ENCODE peak calls at places on chromosomes 12 and 14, in eight cellular contexts. One of them, this sample, is unnamed.
A peak's percentile ranks its signal among the peaks of the same experiment; 100 is the strongest.

GRCh38 chr12:105110851-105111250 is 3.3 kb downstream of the WASHC4 start:
- DNase-seq in hypothalamus: no peak
- DNase-seq in activated T-helper 9 cell treated with anti-CD3 and anti-CD28 coated beads, Interleukin-2, amount 50 U/mL, for 16 hours: no peak
- DNase-seq in iPS DF 19.7: no peak
- DNase-seq in AG10803: peak; percentile 21
- DNase-seq in GM19239: no peak
- DNase-seq in HFF-Myc: no peak
- DNase-seq in neural crest cell: no peak
- DNase-seq in this sample: no peak

GRCh38 chr14:63563370-63564026 is 20.3 kb upstream of the PPP2R5E start:
- DNase-seq in AG10803: no peak
- DNase-seq in activated T-helper 9 cell treated with anti-CD3 and anti-CD28 coated beads, Interleukin-2, amount 50 U/mL, for 16 hours: no peak
- DNase-seq in hypothalamus: no peak
- DNase-seq in iPS DF 19.7: no peak
- DNase-seq in HFF-Myc: no peak
- DNase-seq in neural crest cell: no peak
- DNase-seq in GM19239: no peak
- DNase-seq in this sample: no peak

GRCh38 chr12:75505706-75506312 is 5.6 kb downstream of the KRR1 start:
- DNase-seq in activated T-helper 9 cell treated with anti-CD3 and anti-CD28 coated beads, Interleukin-2, amount 50 U/mL, for 16 hours: no peak
- DNase-seq in hypothalamus: no peak
- DNase-seq in HFF-Myc: no peak
- DNase-seq in neural crest cell: no peak
- DNase-seq in GM19239: no peak
- DNase-seq in iPS DF 19.7: no peak
- DNase-seq in AG10803: peak; percentile 42
- DNase-seq in this sample: no peak

GRCh38 chr14:59225281-59225680 is 36.8 kb downstream of the DAAM1 start:
- DNase-seq in hypothalamus: no peak
- DNase-seq in neural crest cell: no peak
- DNase-seq in GM19239: no peak
- DNase-seq in iPS DF 19.7: no peak
- DNase-seq in AG10803: no peak
- DNase-seq in HFF-Myc: no peak
- DNase-seq in activated T-helper 9 cell treated with anti-CD3 and anti-CD28 coated beads, Interleukin-2, amount 50 U/mL, for 16 hours: no peak
- DNase-seq in this sample: no peak

GRCh38 chr14:71754422-71755095 is 177.7 kb upstream of the RGS6 start:
- DNase-seq in activated T-helper 9 cell treated with anti-CD3 and anti-CD28 coated beads, Interleukin-2, amount 50 U/mL, for 16 hours: no peak
- DNase-seq in GM19239: no peak
- DNase-seq in AG10803: no peak
- DNase-seq in hypothalamus: no peak
- DNase-seq in neural crest cell: no peak
- DNase-seq in iPS DF 19.7: no peak
- DNase-seq in HFF-Myc: no peak
- DNase-seq in this sample: peak; percentile 67

GRCh38 chr12:70549340-70550179 is 87.7 kb downstream of the PTPRB start:
- DNase-seq in GM19239: no peak
- DNase-seq in neural crest cell: no peak
- DNase-seq in HFF-Myc: no peak
- DNase-seq in activated T-helper 9 cell treated with anti-CD3 and anti-CD28 coated beads, Interleukin-2, amount 50 U/mL, for 16 hours: no peak
- DNase-seq in iPS DF 19.7: no peak
- DNase-seq in AG10803: peak; percentile 15
- DNase-seq in hypothalamus: no peak
- DNase-seq in this sample: no peak

GRCh38 chr14:22691171-22691570 is 47.0 kb upstream of the OR6J1 start:
- DNase-seq in iPS DF 19.7: no peak
- DNase-seq in HFF-Myc: no peak
- DNase-seq in activated T-helper 9 cell treated with anti-CD3 and anti-CD28 coated beads, Interleukin-2, amount 50 U/mL, for 16 hours: no peak
- DNase-seq in hypothalamus: no peak
- DNase-seq in GM19239: no peak
- DNase-seq in AG10803: peak; percentile 72
- DNase-seq in neural crest cell: no peak
- DNase-seq in this sample: no peak

GRCh38 chr14:100671906-100672305 is 54.8 kb upstream of the DLK1 start:
- DNase-seq in hypothalamus: no peak
- DNase-seq in AG10803: no peak
- DNase-seq in neural crest cell: no peak
- DNase-seq in GM19239: no peak
- DNase-seq in iPS DF 19.7: no peak
- DNase-seq in activated T-helper 9 cell treated with anti-CD3 and anti-CD28 coated beads, Interleukin-2, amount 50 U/mL, for 16 hours: no peak
- DNase-seq in HFF-Myc: no peak
- DNase-seq in this sample: no peak

GRCh38 chr12:104011265-104011664 is 38.7 kb downstream of the GLT8D2 start:
- DNase-seq in AG10803: peak; percentile 84
- DNase-seq in neural crest cell: no peak
- DNase-seq in activated T-helper 9 cell treated with anti-CD3 and anti-CD28 coated beads, Interleukin-2, amount 50 U/mL, for 16 hours: no peak
- DNase-seq in GM19239: no peak
- DNase-seq in hypothalamus: no peak
- DNase-seq in iPS DF 19.7: no peak
- DNase-seq in HFF-Myc: peak; percentile 70
- DNase-seq in this sample: no peak

GRCh38 chr12:17139926-17140325 is 534.0 kb upstream of the LMO3 start:
- DNase-seq in neural crest cell: no peak
- DNase-seq in activated T-helper 9 cell treated with anti-CD3 and anti-CD28 coated beads, Interleukin-2, amount 50 U/mL, for 16 hours: no peak
- DNase-seq in hypothalamus: no peak
- DNase-seq in iPS DF 19.7: no peak
- DNase-seq in GM19239: no peak
- DNase-seq in HFF-Myc: no peak
- DNase-seq in AG10803: no peak
- DNase-seq in this sample: no peak

GRCh38 chr14:70655110-70655826 is 13.6 kb downstream of the TTC9 start:
- DNase-seq in activated T-helper 9 cell treated with anti-CD3 and anti-CD28 coated beads, Interleukin-2, amount 50 U/mL, for 16 hours: peak; percentile 55
- DNase-seq in hypothalamus: no peak
- DNase-seq in neural crest cell: no peak
- DNase-seq in AG10803: no peak
- DNase-seq in GM19239: peak; percentile 33
- DNase-seq in iPS DF 19.7: peak; percentile 90
- DNase-seq in HFF-Myc: no peak
- DNase-seq in this sample: no peak

GRCh38 chr12:18926188-18926587 is 188.3 kb downstream of the CAPZA3 start:
- DNase-seq in iPS DF 19.7: no peak
- DNase-seq in neural crest cell: no peak
- DNase-seq in GM19239: no peak
- DNase-seq in hypothalamus: no peak
- DNase-seq in HFF-Myc: no peak
- DNase-seq in AG10803: no peak
- DNase-seq in activated T-helper 9 cell treated with anti-CD3 and anti-CD28 coated beads, Interleukin-2, amount 50 U/mL, for 16 hours: no peak
- DNase-seq in this sample: no peak

This sample was measured in ecto neural progenitor cell.